ENCODE peak calls at places on chromosomes 16 and 17, in seven cellular contexts. E, M, H, V, A, Z and K are unnamed samples.

GRCh38 chr17:46877466-46877865 is 26.1 kb downstream of the WNT9B start:
- DNase-seq in E (peak; percentile 43), Z (no peak), V (no peak), A (no peak), H (peak; percentile 33), M (no peak), K (peak; percentile 51)

GRCh38 chr17:58702045-58702476 is 9.7 kb downstream of the RAD51C start:
- DNase-seq in E (no peak), H (no peak), Z (no peak), V (no peak), M (no peak), A (no peak), K (no peak)

GRCh38 chr17:77708049-77708448 is 250.5 kb upstream of the TNRC6C start:
- DNase-seq in A (no peak), E (no peak), V (no peak), H (no peak), M (no peak), Z (no peak), K (no peak)

GRCh38 chr16:19167710-19168172 is 299 bp upstream of the SYT17 start:
- DNase-seq in E (no peak), A (peak; percentile 92), Z (peak; percentile 72), H (peak; percentile 77), M (peak; percentile 80), V (peak; percentile 80), K (no peak)

GRCh38 chr17:59753522-59754467 is 46.3 kb downstream of the VMP1 start:
- DNase-seq in A (peak; percentile 90), V (peak; percentile 93), Z (no peak), E (peak; percentile 34), H (no peak), M (no peak), K (no peak)

GRCh38 chr16:72537684-72538083 is 365.7 kb upstream of the PMFBP1 start:
- DNase-seq in Z (no peak), V (peak; percentile 45), M (no peak), H (no peak), E (no peak), A (no peak), K (no peak)

GRCh38 chr16:67441289-67441753 is 10.4 kb downstream of the HSD11B2 start:
- DNase-seq in Z (peak; percentile 96), H (peak; percentile 39), A (no peak), M (peak; percentile 97), E (no peak), V (no peak), K (no peak)

GRCh38 chr16:87956771-87957279 is 5.6 kb downstream of the BANP start:
- DNase-seq in Z (no peak), A (peak; percentile 42), H (no peak), V (peak; percentile 72), E (peak; percentile 59), M (no peak), K (no peak)

GRCh38 chr17:29619251-29619650 is 3.5 kb downstream of the CORO6 start:
- DNase-seq in H (no peak), Z (no peak), A (no peak), M (no peak), E (no peak), V (peak; percentile 57), K (no peak)

GRCh38 chr17:17921192-17922082 is 50.8 kb downstream of the TOM1L2 start:
- DNase-seq in E (no peak), Z (no peak), M (no peak), H (no peak), A (peak; percentile 64), V (peak; percentile 95), K (no peak)

GRCh38 chr16:79601092-79601977 is 798 bp upstream of the MAF start:
- DNase-seq in Z (no peak), V (peak; percentile 31), H (peak; percentile 55), M (peak; percentile 70), E (peak; percentile 22), A (peak; percentile 84), K (no peak)

GRCh38 chr16:82874672-82875071 is 247.9 kb downstream of the CDH13 start:
- DNase-seq in Z (no peak), V (no peak), H (no peak), E (no peak), A (no peak), M (no peak), K (no peak)

GRCh38 chr16:50265260-50265659 is 1.1 kb upstream of the ADCY7 start:
- DNase-seq in V (no peak), H (no peak), Z (no peak), A (peak; percentile 14), M (peak; percentile 48), E (peak; percentile 30), K (no peak)

GRCh38 chr16:67657751-67658518 is 2.1 kb downstream of the ACD start:
- DNase-seq in A (no peak), H (no peak), Z (no peak), V (no peak), M (no peak), E (no peak), K (no peak)

GRCh38 chr17:73895157-73895556 is 250.9 kb upstream of the SDK2 start:
- DNase-seq in H (no peak), V (no peak), Z (no peak), E (no peak), A (no peak), M (no peak), K (no peak)

GRCh38 chr16:11635679-11636171 is 32.5 kb upstream of the SNN start:
- DNase-seq in Z (no peak), H (no peak), V (no peak), A (no peak), E (no peak), M (no peak), K (no peak)

GRCh38 chr17:20116683-20117309 is 107.6 kb downstream of the SPECC1 start:
- DNase-seq in V (peak; percentile 65), H (no peak), E (peak; percentile 52), Z (no peak), A (peak; percentile 71), M (no peak), K (peak; percentile 20)

GRCh38 chr16:4685292-4685691 is 8.1 kb upstream of the NUDT16L1 start:
- DNase-seq in E (no peak), V (no peak), M (peak; percentile 38), A (no peak), Z (no peak), H (no peak), K (no peak)

GRCh38 chr17:13027246-13027645 is 9.4 kb upstream of the ELAC2 start:
- DNase-seq in V (no peak), Z (no peak), E (no peak), H (no peak), M (no peak), A (no peak), K (no peak)

DNA sequence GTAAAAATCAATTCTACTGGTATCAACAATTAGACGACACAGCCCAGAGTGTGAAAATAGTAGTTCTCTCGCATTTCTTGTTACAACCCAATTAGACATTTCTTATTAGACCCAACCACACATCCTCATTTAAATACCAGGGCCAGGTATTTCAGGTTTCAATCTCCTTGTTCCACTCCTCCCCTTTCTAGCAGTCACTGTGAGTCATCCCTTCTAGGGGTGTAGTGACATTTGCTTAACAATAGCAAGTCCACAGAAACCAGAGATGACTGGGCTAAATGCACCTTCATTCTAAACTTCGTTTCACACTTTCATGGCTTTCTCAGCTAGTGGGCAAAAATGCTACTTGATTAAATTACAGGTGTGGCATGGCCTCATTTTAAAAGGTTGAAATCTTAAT is 116.9 kb upstream of the CACNG3 start:
- DNase-seq in E (no peak), M (no peak), A (no peak), H (no peak), V (no peak), Z (no peak), K (no peak)
- H3K4me3 ChIP-seq in E (no peak overlapping the region), M (no peak overlapping the region), A (no peak overlapping the region), H (no peak overlapping the region), V (no peak overlapping the region), Z (no peak overlapping the region), K (no peak overlapping the region)

GRCh38 chr17:42744806-42745617 is at the start of gene EZH1:
- DNase-seq in M (peak; percentile 91), Z (peak; percentile 91), A (peak; percentile 97), E (peak; percentile 94), V (peak; percentile 94), H (peak; percentile 94), K (peak; percentile 90)
- TF ChIP-seq CTCF in M (no peak), Z (peak; percentile 42), A (no peak), E (no peak), V (no peak), H (no peak), K (no peak)

DNA sequence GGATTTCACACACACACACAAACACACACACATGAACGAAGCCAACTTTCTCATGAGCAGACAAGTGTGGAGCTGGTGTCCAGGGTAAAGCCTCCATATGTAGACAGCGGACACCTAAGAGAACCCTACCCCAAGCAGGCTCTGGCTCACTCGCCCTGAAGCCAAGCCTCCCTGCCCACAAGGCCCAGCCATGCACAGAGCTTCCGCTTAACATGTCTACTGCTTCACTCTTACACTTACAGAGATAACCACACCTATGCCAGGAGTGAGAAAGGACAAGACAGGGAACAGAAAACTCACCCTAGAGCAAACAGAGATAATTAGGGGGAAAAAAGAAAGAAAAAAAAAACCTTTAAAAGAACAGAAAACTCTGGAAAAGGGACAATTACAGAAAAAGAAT is 67.5 kb downstream of the CYTH1 start:
- DNase-seq in E (no peak), A (no peak), H (no peak), M (no peak), V (no peak), Z (no peak), K (no peak)
- H3K4me1 ChIP-seq in E (no peaks in the 10 kb centered on the region), A (peaks cover 29% of the 10 kb centered on the region), H (peaks cover 83% of the 10 kb centered on the region), M (peaks cover 42% of the 10 kb centered on the region), V (peaks cover 11% of the 10 kb centered on the region), Z (peaks cover 14% of the 10 kb centered on the region), K (peaks cover 76% of the 10 kb centered on the region)

GRCh38 chr17:62398891-62399290 is 18.5 kb downstream of the EFCAB3 start:
- DNase-seq in M (no peak), A (no peak), Z (no peak), H (no peak), V (no peak), E (no peak), K (no peak)
- H3K4me3 ChIP-seq in M (no peak overlapping the region), A (no peak overlapping the region), Z (no peak overlapping the region), H (no peak overlapping the region), V (no peak overlapping the region), E (no peak overlapping the region), K (no peak overlapping the region)

GRCh38 chr17:63989622-63990345 is 8.4 kb upstream of the PRR29 start:
- DNase-seq in H (no peak), Z (no peak), V (no peak), A (peak; percentile 1), E (no peak), M (peak; percentile 29), K (no peak)
- TF ChIP-seq CTCF in H (no peak), Z (no peak), V (no peak), A (no peak), E (no peak), M (no peak), K (no peak)

DNA sequence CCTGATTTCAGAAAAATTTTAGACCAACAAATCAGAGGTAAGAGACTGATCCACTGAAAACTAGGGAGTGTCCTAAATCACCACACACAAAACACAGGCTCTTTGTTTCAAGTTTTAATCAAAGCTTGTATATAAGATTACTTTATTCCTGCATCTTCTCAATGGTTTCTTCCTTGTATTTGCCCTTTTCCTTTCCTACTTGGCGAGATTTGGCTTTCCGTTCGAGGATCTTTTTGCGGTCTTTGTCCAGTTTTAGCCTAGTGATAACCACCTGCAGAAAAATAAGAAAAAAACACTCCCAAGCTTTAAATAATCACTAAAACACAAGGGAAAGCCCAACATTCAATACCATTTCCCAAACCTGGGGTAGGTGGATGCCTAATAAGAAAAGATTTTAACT is 918 bp upstream of the KRABD2 start:
- DNase-seq in Z (no peak), E (no peak), H (no peak), M (no peak), A (no peak), V (no peak), K (no peak)
- H3K4me1 ChIP-seq in Z (peaks cover 10% of the 10 kb centered on the region), E (peaks cover 66% of the 10 kb centered on the region), H (peaks cover 63% of the 10 kb centered on the region), M (peaks cover 43% of the 10 kb centered on the region), A (peaks cover 26% of the 10 kb centered on the region), V (peaks cover 9% of the 10 kb centered on the region), K (peaks cover 42% of the 10 kb centered on the region)